ENCODE peak calls at places on chromosomes 11 and 22, in four cellular contexts. Q is EL; T is activated T-helper 9 cell treated with anti-CD3 and anti-CD28 coated beads, Interleukin-2, amount 50 U/mL, for 16 hours; D is activated T-cell treated with anti-CD3 and anti-CD28 coated beads, Interleukin-2, amount 50 U/mL, for 48 hours. B is an unnamed sample.

GRCh38 chr22:34036936-34037335 is 116.7 kb upstream of the LARGE1 start:
- DNase-seq in D (no peak), T (no peak), Q (no peak), B (no peak)

GRCh38 chr11:10838906-10839305 is 18.9 kb downstream of the ZBED5 start:
- DNase-seq in D (no peak), T (no peak), Q (no peak), B (no peak)

GRCh38 chr22:26550498-26551033 is 38.3 kb upstream of the TFIP11 start:
- DNase-seq in T (no peak), Q (peak), D (no peak), B (peak)

GRCh38 chr11:120057595-120058581 is 80.0 kb downstream of the TRIM29 start:
- DNase-seq in Q (peak), T (no peak), D (no peak), B (no peak)

GRCh38 chr11:109424893-109425292 is 2.9 kb downstream of the C11orf87 start:
- DNase-seq in T (no peak), Q (no peak), D (no peak), B (no peak)

GRCh38 chr11:75242722-75243600 is 2.4 kb downstream of the TPBGL start:
- DNase-seq in T (no peak), D (no peak), Q (no peak), B (no peak)

GRCh38 chr11:35305670-35306382 is 113.5 kb downstream of the SLC1A2 start:
- DNase-seq in D (no peak), T (peak), Q (peak), B (peak)

GRCh38 chr11:134731562-134731961 is 319.5 kb upstream of the B3GAT1 start:
- DNase-seq in D (no peak), T (no peak), Q (no peak), B (no peak)

GRCh38 chr11:70203749-70204465 is 811 bp downstream of the FADD start:
- DNase-seq in T (peak), Q (peak), D (peak), B (peak)

GRCh38 chr11:69915151-69915500 is 95.9 kb upstream of the FGF3 start:
- DNase-seq in T (no peak), D (no peak), Q (no peak), B (no peak)

GRCh38 chr22:43185860-43186261 is 1.1 kb downstream of the TTLL12 start:
- DNase-seq in T (no peak), Q (peak), D (no peak), B (peak)

GRCh38 chr22:42016111-42016510 is 17.5 kb downstream of the WBP2NL start:
- DNase-seq in Q (no peak), T (no peak), D (no peak), B (no peak)

GRCh38 chr22:21861856-21862255 is 5.6 kb downstream of the MAPK1 start:
- DNase-seq in D (no peak), Q (no peak), T (no peak), B (no peak)

GRCh38 chr11:34219862-34220490 is 114.5 kb downstream of the NAT10 start:
- DNase-seq in Q (no peak), D (no peak), T (no peak), B (peak)

GRCh38 chr11:58999291-58999680 is 60.0 kb downstream of the GLYATL1 start:
- DNase-seq in T (no peak), D (no peak), Q (no peak), B (no peak)

GRCh38 chr11:44538375-44539054 is 26.9 kb upstream of the CD82 start:
- DNase-seq in Q (peak), D (peak), T (peak), B (peak)

GRCh38 chr22:49686495-49687219 is 141.0 kb downstream of the BRD1 start:
- DNase-seq in D (no peak), T (no peak), Q (no peak), B (no peak)

GRCh38 chr11:17528181-17528691 is 16.0 kb downstream of the USH1C start:
- DNase-seq in D (peak), Q (peak), T (no peak), B (peak)

GRCh38 chr22:49164773-49165320 is 662.8 kb downstream of the BRD1 start:
- DNase-seq in D (no peak), T (no peak), Q (no peak), B (no peak)

GRCh38 chr11:74282863-74283484 is 28.5 kb downstream of the P4HA3 start:
- DNase-seq in Q (no peak), D (no peak), T (no peak), B (no peak)

GRCh38 chr11:126816655-126817054 is 183.9 kb downstream of the KIRREL3 start:
- DNase-seq in T (no peak), D (no peak), Q (peak), B (no peak)

GRCh38 chr11:96054870-96055705 is 131.2 kb upstream of the MTMR2 start:
- DNase-seq in Q (peak), T (no peak), D (no peak), B (peak)

GRCh38 chr11:76321820-76322524 is 59.0 kb downstream of the THAP12 start:
- DNase-seq in T (no peak), Q (no peak), D (no peak), B (no peak)

GRCh38 chr22:21762712-21763581 is 27.4 kb upstream of the YPEL1 start:
- DNase-seq in D (peak), Q (no peak), T (peak), B (no peak)

GRCh38 chr22:49202226-49202625 is 625.4 kb downstream of the BRD1 start:
- DNase-seq in Q (no peak), T (no peak), D (peak), B (no peak)